ENCODE peak calls at places on chromosomes 12 and 14, in eight cellular contexts. R is endothelial cell of umbilical vein; Q is lung; N is NCI-H524; P is NCI-H1694 treated with DMSO at 0.1 percent for 48 hours; W is GM12892; E is activated T-cell treated with anti-CD3 and anti-CD28 coated beads, Interleukin-2, amount 50 U/mL, for 1 hour; Z is progenitor cell of endocrine pancreas. G is an unnamed sample.
A peak's percentile ranks its signal among the peaks of the same experiment; 100 is the strongest.

GRCh38 chr14:69002069-69002468 is 23.0 kb upstream of the ACTN1 start:
- DNase-seq in R (no peak), E (no peak), N (peak; percentile 18), Z (no peak), P (no peak), W (no peak), Q (no peak), G (peak; percentile 40)

GRCh38 chr12:118058881-118059644 is 1.9 kb downstream of the WSB2 start:
- DNase-seq in E (no peak), Z (no peak), R (peak; percentile 32), W (no peak), Q (no peak), P (no peak), N (no peak), G (no peak)

GRCh38 chr12:42862055-42862454 is 272.5 kb upstream of the PRICKLE1 start:
- DNase-seq in N (no peak), P (no peak), W (no peak), R (peak; percentile 7), Q (no peak), Z (no peak), E (no peak), G (no peak)

GRCh38 chr14:20440882-20441281 is 4.9 kb upstream of the KLHL33 start:
- DNase-seq in Q (no peak), R (peak; percentile 75), Z (no peak), P (no peak), W (no peak), N (no peak), E (no peak), G (no peak)

GRCh38 chr12:118035194-118036041 is 18.9 kb downstream of the RFC5 start:
- DNase-seq in N (peak; percentile 28), P (no peak), Z (no peak), W (no peak), Q (no peak), R (peak; percentile 26), E (no peak), G (no peak)

GRCh38 chr14:103551338-103551762 is 11.1 kb downstream of the BAG5 start:
- DNase-seq in Z (no peak), R (no peak), P (no peak), Q (no peak), E (no peak), W (no peak), N (no peak), G (no peak)

GRCh38 chr14:104104006-104104901 is 18.8 kb downstream of the ASPG start:
- DNase-seq in N (no peak), Z (no peak), E (no peak), R (no peak), P (no peak), Q (no peak), W (no peak), G (no peak)

GRCh38 chr12:11130999-11131398 is 3.4 kb downstream of the TAS2R30 start:
- DNase-seq in W (no peak), R (no peak), E (no peak), Z (no peak), Q (no peak), N (no peak), P (no peak), G (no peak)

GRCh38 chr12:104435765-104436164 is 21.0 kb upstream of the CHST11 start:
- DNase-seq in Z (no peak), N (no peak), E (no peak), P (no peak), R (no peak), Q (no peak), W (no peak), G (no peak)

GRCh38 chr12:19140381-19141236 is 11.1 kb downstream of the PLEKHA5 start:
- DNase-seq in P (no peak), W (no peak), N (no peak), E (no peak), Q (no peak), Z (no peak), R (no peak), G (no peak)

GRCh38 chr12:65886996-65887395 is 62.7 kb downstream of the HMGA2 start:
- DNase-seq in W (no peak), P (no peak), R (peak; percentile 51), Z (no peak), E (no peak), N (peak; percentile 11), Q (no peak), G (no peak)

GRCh38 chr12:3644103-3644502 is 108.8 kb downstream of the CRACR2A start:
- DNase-seq in N (peak; percentile 15), E (no peak), P (peak; percentile 71), Q (no peak), Z (no peak), R (no peak), W (no peak), G (no peak)

GRCh38 chr12:18580286-18580685 is 157.5 kb downstream of the PLCZ1 start:
- DNase-seq in N (peak; percentile 44), R (no peak), P (no peak), W (no peak), Q (no peak), E (no peak), Z (no peak), G (no peak)

GRCh38 chr14:81323621-81324400 is 76.3 kb downstream of the STON2 start:
- DNase-seq in W (no peak), Z (peak; percentile 20), Q (peak; percentile 37), E (no peak), R (no peak), P (no peak), N (peak; percentile 86), G (peak; percentile 53)

GRCh38 chr12:13462450-13462849 is 265.9 kb downstream of the EMP1 start:
- DNase-seq in R (no peak), N (no peak), Q (no peak), E (no peak), W (no peak), P (no peak), Z (no peak), G (no peak)

GRCh38 chr14:77206877-77207389 is 25.3 kb downstream of the TMEM63C start:
- DNase-seq in N (peak; percentile 67), Z (no peak), E (no peak), Q (no peak), P (no peak), R (no peak), W (no peak), G (no peak)

GRCh38 chr14:48023881-48024280 is 348.5 kb upstream of the MDGA2 start:
- DNase-seq in W (no peak), P (no peak), N (no peak), E (no peak), Q (peak; percentile 40), R (no peak), Z (no peak), G (no peak)

GRCh38 chr12:81207173-81207572 is 129.3 kb downstream of the ACSS3 start:
- DNase-seq in E (no peak), Q (no peak), N (peak; percentile 26), P (no peak), W (no peak), Z (no peak), R (no peak), G (no peak)

GRCh38 chr12:74747305-74747704 is 209.7 kb downstream of the ATXN7L3B start:
- DNase-seq in E (no peak), W (no peak), N (peak; percentile 21), Z (no peak), Q (no peak), P (no peak), R (no peak), G (no peak)

G was measured in SK-N-DZ.